ENCODE peak calls at places on chromosomes 6 and 20, in eight cellular contexts. R is hepatocyte; K is GM10248; O is psoas muscle; E is lung; A is CD4-positive, alpha-beta T cell; X is left ventricle myocardium inferior; N is retinal pigment epithelial cell. W is an unnamed sample.

GRCh38 chr6:14618759-14619418 is 501.3 kb downstream of the CD83 start:
- DNase-seq in X (no peak), N (no peak), E (no peak), K (no peak), O (no peak), R (no peak), A (no peak), W (no peak)

GRCh38 chr6:23245559-23245958 is 676.2 kb downstream of the HDGFL1 start:
- DNase-seq in N (no peak), A (no peak), R (no peak), X (no peak), O (no peak), E (no peak), K (no peak), W (no peak)

GRCh38 chr6:156934054-156934424 is 156.9 kb downstream of the ARID1B start:
- DNase-seq in R (no peak), K (no peak), E (no peak), N (no peak), A (no peak), O (no peak), X (no peak), W (no peak)

GRCh38 chr6:1044040-1044836 is 267.7 kb upstream of the FOXQ1 start:
- DNase-seq in X (no peak), K (no peak), N (no peak), A (no peak), O (no peak), R (no peak), E (no peak), W (no peak)

GRCh38 chr6:130697661-130698535 is 129.3 kb upstream of the SMLR1 start:
- DNase-seq in K (peak; percentile 60), N (no peak), O (no peak), E (no peak), X (no peak), A (peak; percentile 43), R (peak; percentile 69), W (no peak)

GRCh38 chr20:23546435-23547144 is 21.7 kb downstream of the CST9L start:
- DNase-seq in N (no peak), O (no peak), K (no peak), A (no peak), R (no peak), X (no peak), E (no peak), W (no peak)

GRCh38 chr6:111776236-111777189 is 96.7 kb downstream of the FYN start:
- DNase-seq in X (no peak), E (no peak), N (no peak), R (no peak), O (no peak), K (no peak), A (no peak), W (no peak)

GRCh38 chr6:10617008-10617696 is 77.3 kb downstream of the C6orf52 start:
- DNase-seq in O (no peak), N (no peak), X (no peak), A (no peak), R (no peak), E (peak; percentile 60), K (no peak), W (no peak)

GRCh38 chr6:112289039-112289566 is 34.7 kb upstream of the LAMA4 start:
- DNase-seq in N (no peak), R (peak; percentile 74), E (peak; percentile 33), O (peak; percentile 83), X (peak; percentile 77), K (no peak), A (no peak), W (no peak)

GRCh38 chr20:47857142-47857993 is 72.1 kb upstream of the SULF2 start:
- DNase-seq in K (peak; percentile 77), O (no peak), R (peak; percentile 51), E (no peak), X (peak; percentile 46), N (peak; percentile 16), A (no peak), W (peak; percentile 49)

GRCh38 chr6:46757206-46757564 is 10.5 kb downstream of the ANKRD66 start:
- DNase-seq in X (no peak), O (no peak), E (no peak), N (no peak), R (no peak), K (no peak), A (no peak), W (no peak)

GRCh38 chr20:9051508-9051907 is 17.4 kb upstream of the PLCB4 start:
- DNase-seq in N (peak; percentile 96), A (no peak), O (no peak), R (peak; percentile 61), E (no peak), K (no peak), X (no peak), W (peak; percentile 98)

GRCh38 chr6:66558189-66558588 is 851.2 kb upstream of the EYS start:
- DNase-seq in N (no peak), E (no peak), O (no peak), K (no peak), R (no peak), A (no peak), X (no peak), W (no peak)

GRCh38 chr6:160132776-160133338 is 11.2 kb downstream of the SLC22A1 start:
- DNase-seq in O (no peak), K (no peak), R (no peak), N (no peak), A (no peak), X (no peak), E (no peak), W (peak; percentile 2)

GRCh38 chr20:41276317-41276751 is 41.2 kb downstream of the ZHX3 start:
- DNase-seq in R (no peak), O (no peak), A (no peak), E (no peak), N (no peak), X (no peak), K (no peak), W (no peak)

GRCh38 chr6:137777299-137778075 is 89.6 kb upstream of the TNFAIP3 start:
- DNase-seq in O (no peak), K (no peak), N (no peak), R (no peak), A (no peak), X (no peak), E (no peak), W (no peak)

GRCh38 chr6:133740784-133741183 is 148.1 kb upstream of the TCF21 start:
- DNase-seq in E (no peak), A (no peak), K (no peak), O (no peak), N (no peak), X (no peak), R (no peak), W (no peak)

GRCh38 chr6:48078092-48078491 is 32.9 kb downstream of the PTCHD4 start:
- DNase-seq in K (no peak), O (no peak), R (no peak), X (no peak), N (no peak), E (no peak), A (no peak), W (no peak)

GRCh38 chr6:125846292-125847024 is 55.7 kb downstream of the NCOA7 start:
- DNase-seq in K (no peak), X (no peak), E (no peak), O (no peak), A (no peak), R (no peak), N (no peak), W (no peak)

GRCh38 chr20:15068486-15068885 is 731.1 kb upstream of the FLRT3 start:
- DNase-seq in X (no peak), O (no peak), R (no peak), K (no peak), E (no peak), A (no peak), N (no peak), W (no peak)

DNA sequence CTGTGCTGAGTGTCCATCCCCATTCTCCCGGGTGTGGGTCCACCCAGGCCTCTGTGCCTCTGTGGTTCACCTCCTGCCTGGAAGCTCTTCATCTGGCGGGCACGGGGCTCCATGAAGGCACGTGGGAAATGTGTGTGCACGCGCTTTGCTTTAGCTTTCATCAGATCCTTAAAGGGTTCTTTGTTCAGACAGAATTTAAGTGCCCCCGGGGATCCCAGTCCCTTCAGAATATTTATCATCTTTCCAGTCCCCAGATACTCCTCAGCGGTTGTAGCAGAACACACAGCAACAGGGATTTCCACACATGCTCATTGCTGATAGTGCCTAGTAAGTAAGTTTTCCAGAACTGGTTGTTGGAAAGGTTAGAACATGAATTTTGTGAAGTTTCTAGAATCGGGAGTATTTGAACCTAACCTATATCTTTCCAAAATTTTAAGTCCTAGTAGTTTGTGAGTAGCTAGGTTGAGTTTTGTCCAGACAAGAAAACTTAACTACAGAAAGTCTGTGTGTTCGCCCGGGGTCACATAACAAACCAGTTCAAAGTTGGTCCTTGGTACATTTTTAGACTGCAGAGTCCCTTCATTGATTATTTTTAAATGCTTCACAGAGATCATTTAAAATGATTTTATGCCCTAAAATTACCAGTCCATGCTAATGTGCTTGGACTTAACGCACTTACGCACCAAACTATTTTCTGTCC is 67.7 kb downstream of the RPP40 start:
- DNase-seq in E (no peak), O (no peak), K (no peak), A (no peak), X (no peak), R (no peak), N (no peak), W (no peak)
- TF ChIP-seq CTCF in E (no peak), O (no peak), K (no peak), A (no peak), X (no peak), R (no peak), N (no peak), W (no peak)

DNA sequence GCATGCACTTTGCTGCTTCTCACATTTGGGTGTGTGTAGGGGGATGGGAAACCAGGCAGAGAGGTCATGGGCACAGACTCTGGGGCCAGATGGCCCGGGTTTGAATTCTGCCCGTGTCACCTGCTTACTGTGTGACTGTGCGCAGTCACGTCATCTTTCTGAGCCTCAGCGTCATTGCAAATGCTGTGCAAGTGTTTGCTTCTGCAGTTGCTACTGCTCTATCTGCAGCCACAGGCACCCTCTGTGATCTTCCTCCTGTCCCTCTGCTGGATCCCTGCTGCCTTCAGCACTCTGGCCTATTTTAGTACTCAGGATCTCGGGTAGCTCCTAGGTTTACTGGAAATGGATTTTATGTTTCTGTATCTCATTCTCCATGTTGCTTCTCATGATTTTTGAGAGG is 40.6 kb upstream of the TULP1 start:
- DNase-seq in R (no peak), N (no peak), O (no peak), X (no peak), A (no peak), E (no peak), K (no peak), W (no peak)
- TF ChIP-seq CTCF in R (no peak), N (no peak), O (no peak), X (no peak), A (no peak), E (no peak), K (no peak), W (no peak)

GRCh38 chr20:35739294-35740163 is 2.5 kb downstream of the RBM39 start:
- DNase-seq in X (no peak), R (peak; percentile 19), N (no peak), E (no peak), O (no peak), A (no peak), K (no peak), W (no peak)
- TF ChIP-seq CTCF in X (peak; percentile 25), R (peak; percentile 26), N (peak; percentile 24), E (no peak), O (peak; percentile 17), A (peak; percentile 7), K (no peak), W (no peak)

DNA sequence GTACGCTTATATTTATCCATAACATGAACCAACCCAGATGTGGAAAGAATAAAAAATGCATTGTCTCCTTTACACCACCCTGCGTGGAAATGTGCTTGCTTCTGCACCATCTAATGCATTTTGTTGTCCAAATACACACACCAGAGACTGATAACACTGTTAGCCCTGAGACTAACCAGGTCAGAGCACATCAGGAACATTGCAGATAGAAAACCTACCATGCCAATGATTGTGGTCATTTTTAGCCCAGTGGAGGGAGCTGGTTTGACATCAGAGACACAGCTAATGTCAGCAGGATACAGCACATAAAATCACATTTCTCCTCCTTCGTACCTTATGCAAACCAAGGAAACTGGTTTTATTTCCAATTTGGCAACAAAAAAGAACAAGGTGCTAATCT is 528.7 kb downstream of the DOK5 start:
- DNase-seq in E (no peak), K (no peak), O (no peak), X (no peak), R (peak; percentile 11), A (no peak), N (no peak), W (no peak)
- TF ChIP-seq CTCF in E (no peak), K (no peak), O (no peak), X (peak; percentile 47), R (peak; percentile 14), A (no peak), N (no peak), W (no peak)